ENCODE peak calls at places on chromosomes 2 and 18, in eight cellular contexts. S is fibroblast of pulmonary artery, J is testis, W is cardiac muscle cell, C is breast epithelium, Q is left ventricle myocardium inferior, M is neural progenitor cell, V is lung. D is an unnamed sample.

GRCh38 chr2:28506112-28506511 is 10.3 kb downstream of the PLB1 start:
- DNase-seq in S (no peak), J (no peak), W (no peak), C (no peak), Q (no peak), M (no peak), V (no peak), D (no peak)

GRCh38 chr2:2243666-2244065 is 87.4 kb downstream of the MYT1L start:
- DNase-seq in S (no peak), J (no peak), W (no peak), C (no peak), Q (no peak), M (no peak), V (no peak), D (no peak)

GRCh38 chr2:108853421-108853820 is 66.8 kb downstream of the CCDC138 start:
- DNase-seq in S (peak), J (no peak), W (no peak), C (no peak), Q (no peak), M (no peak), V (no peak), D (no peak)

GRCh38 chr18:10487161-10487560 is 32.7 kb downstream of the APCDD1 start:
- DNase-seq in S (no peak), J (no peak), W (no peak), C (no peak), Q (no peak), M (no peak), V (no peak), D (no peak)

GRCh38 chr2:241161646-241162281 is 11.5 kb downstream of the PPP1R7 start:
- DNase-seq in S (peak), J (peak), W (no peak), C (no peak), Q (peak), M (no peak), V (peak), D (no peak)

GRCh38 chr18:77634495-77634894 is 384.8 kb downstream of the GALR1 start:
- DNase-seq in S (no peak), J (no peak), W (no peak), C (no peak), Q (no peak), M (peak), V (no peak), D (no peak)

GRCh38 chr2:191030521-191031154 is 16.7 kb upstream of the STAT1 start:
- DNase-seq in S (peak), J (peak), W (peak), C (no peak), Q (no peak), M (peak), V (no peak), D (peak)

GRCh38 chr2:35293261-35293660 is 1062.3 kb upstream of the CRIM1 start:
- DNase-seq in S (no peak), J (no peak), W (no peak), C (no peak), Q (no peak), M (peak), V (no peak), D (no peak)

GRCh38 chr2:60498176-60499081 is 55.0 kb downstream of the BCL11A start:
- DNase-seq in S (no peak), J (no peak), W (no peak), C (no peak), Q (no peak), M (no peak), V (no peak), D (no peak)

GRCh38 chr2:203745267-203745666 is 38.8 kb downstream of the CD28 start:
- DNase-seq in S (no peak), J (no peak), W (no peak), C (no peak), Q (no peak), M (no peak), V (no peak), D (no peak)

GRCh38 chr18:63878343-63878742 is 9.2 kb upstream of the SERPINB2 start:
- DNase-seq in S (peak), J (no peak), W (no peak), C (no peak), Q (no peak), M (no peak), V (no peak), D (no peak)

GRCh38 chr2:210315015-210315807 is at the start of gene MYL1:
- DNase-seq in S (no peak), J (no peak), W (no peak), C (no peak), Q (no peak), M (no peak), V (no peak), D (no peak)

GRCh38 chr18:6757966-6758365 is 28.4 kb downstream of the ARHGAP28 start:
- DNase-seq in S (no peak), J (no peak), W (no peak), C (no peak), Q (no peak), M (no peak), V (no peak), D (no peak)

GRCh38 chr2:222399038-222399783 is 25.1 kb upstream of the SGPP2 start:
- DNase-seq in S (no peak), J (no peak), W (peak), C (no peak), Q (no peak), M (no peak), V (no peak), D (no peak)

GRCh38 chr2:84711651-84712050 is 169.2 kb downstream of the TRABD2A start:
- DNase-seq in S (no peak), J (no peak), W (no peak), C (no peak), Q (no peak), M (no peak), V (no peak), D (no peak)

GRCh38 chr2:197358927-197359326 is 48.3 kb upstream of the ANKRD44 start:
- DNase-seq in S (no peak), J (no peak), W (no peak), C (no peak), Q (no peak), M (no peak), V (no peak), D (no peak)

GRCh38 chr2:181891966-181892794 is 650 bp downstream of the ITPRID2 start:
- DNase-seq in S (peak), J (peak), W (peak), C (peak), Q (peak), M (peak), V (peak), D (peak)

GRCh38 chr2:240925191-240925575 is 19.0 kb downstream of the CROCC2 start:
- DNase-seq in S (no peak), J (peak), W (no peak), C (peak), Q (peak), M (no peak), V (no peak), D (no peak)

GRCh38 chr2:41180392-41180791 is 728.5 kb upstream of the SLC8A1 start:
- DNase-seq in S (no peak), J (no peak), W (no peak), C (no peak), Q (no peak), M (no peak), V (no peak), D (no peak)

GRCh38 chr18:79586436-79587297 is 92.9 kb upstream of the CTDP1 start:
- DNase-seq in S (no peak), J (no peak), W (no peak), C (peak), Q (peak), M (no peak), V (no peak), D (no peak)

GRCh38 chr18:24915547-24915946 is 436.4 kb downstream of the ZNF521 start:
- DNase-seq in S (peak), J (no peak), W (no peak), C (no peak), Q (no peak), M (no peak), V (no peak), D (no peak)

GRCh38 chr18:61637319-61637718 is 255.5 kb downstream of the RNF152 start:
- DNase-seq in S (no peak), J (no peak), W (peak), C (no peak), Q (no peak), M (peak), V (no peak), D (no peak)

DNA sequence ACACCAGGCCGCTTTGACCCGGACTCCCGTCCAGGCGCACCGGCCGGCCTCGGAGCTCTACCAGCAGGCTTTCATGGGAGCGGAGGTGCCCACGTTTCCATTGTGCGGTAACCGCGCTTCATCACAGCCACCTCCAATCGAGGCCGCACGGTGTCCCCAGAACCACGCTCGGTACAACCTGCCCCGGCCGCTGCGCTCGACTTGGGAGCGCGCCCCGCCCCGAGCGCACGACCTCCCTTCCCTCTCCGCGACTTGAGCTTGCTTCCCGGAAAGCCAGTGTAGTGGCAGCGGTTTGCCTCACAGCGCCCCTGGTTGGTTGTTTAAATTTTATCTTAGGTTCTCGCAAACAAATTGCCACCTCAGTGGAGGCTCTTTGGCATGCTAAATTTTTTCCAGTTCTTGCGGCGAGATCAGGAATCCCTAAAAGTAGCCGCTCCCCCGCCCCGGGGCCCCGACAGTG is 329 bp upstream of the CYP1B1 start:
- DNase-seq in S (peak), J (peak), W (peak), C (peak), Q (peak), M (peak), V (peak), D (no peak)
- H3K4me3 ChIP-seq in S (peak), J (peak), W (peak), C (peak), Q (peak), M (peak), V (peak), D (no peak)

GRCh38 chr18:58943896-58944295 is 79.2 kb downstream of the ZNF532 start:
- DNase-seq in S (no peak), J (no peak), W (no peak), C (no peak), Q (no peak), M (no peak), V (no peak), D (no peak)

GRCh38 chr18:58937913-58938312 is 73.2 kb downstream of the ZNF532 start:
- DNase-seq in S (peak), J (no peak), W (no peak), C (no peak), Q (no peak), M (no peak), V (no peak), D (no peak)

GRCh38 chr18:58941426-58942099 is 76.9 kb downstream of the ZNF532 start:
- DNase-seq in S (no peak), J (no peak), W (no peak), C (no peak), Q (no peak), M (no peak), V (no peak), D (no peak)

GRCh38 chr18:58947136-58947732 is 82.6 kb downstream of the ZNF532 start:
- DNase-seq in S (no peak), J (no peak), W (no peak), C (no peak), Q (no peak), M (no peak), V (no peak), D (no peak)

GRCh38 chr18:58942486-58942885 is 77.8 kb downstream of the ZNF532 start:
- DNase-seq in S (no peak), J (no peak), W (no peak), C (no peak), Q (no peak), M (no peak), V (no peak), D (peak)
- H3K4me3 ChIP-seq in S (no peak), J (no peak), W (no peak), C (no peak), Q (no peak), M (no peak), V (no peak), D (no peak)

GRCh38 chr2:23940262-23940975 is at the start of gene UBXN2A:
- DNase-seq in S (peak), J (peak), W (peak), C (peak), Q (peak), M (peak), V (peak), D (no peak)

GRCh38 chr2:23939054-23939436 is 1.2 kb upstream of the UBXN2A start:
- DNase-seq in S (peak), J (no peak), W (no peak), C (no peak), Q (no peak), M (no peak), V (no peak), D (no peak)

GRCh38 chr2:23943666-23944065 is 3.4 kb downstream of the UBXN2A start:
- DNase-seq in S (no peak), J (no peak), W (no peak), C (no peak), Q (no peak), M (no peak), V (no peak), D (no peak)

GRCh38 chr2:23940976-23941605 is 828 bp downstream of the UBXN2A start:
- DNase-seq in S (peak), J (no peak), W (no peak), C (no peak), Q (no peak), M (no peak), V (no peak), D (no peak)

DNA sequence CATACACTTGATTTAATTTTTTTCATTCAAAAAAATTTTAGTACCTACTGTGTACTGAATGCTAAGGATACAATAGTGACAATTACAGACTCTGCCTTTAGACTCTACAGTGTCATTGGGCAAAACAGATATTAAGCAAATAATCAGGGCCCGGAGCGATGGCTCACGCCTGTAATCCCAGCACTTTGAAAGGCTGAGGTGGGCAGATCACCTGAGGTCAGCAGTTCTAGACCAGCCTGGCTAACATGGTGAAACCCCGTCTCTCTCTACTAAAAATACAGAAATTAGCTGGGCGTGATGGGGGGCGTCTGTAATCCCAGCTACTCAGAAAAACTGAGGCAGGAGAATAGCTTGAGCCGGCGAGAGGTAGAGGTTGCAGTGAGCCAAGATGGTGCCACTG is 1.4 kb downstream of the UBXN2A start:
- DNase-seq in S (no peak), J (no peak), W (no peak), C (no peak), Q (no peak), M (no peak), V (no peak), D (no peak)
- H3K4me3 ChIP-seq in S (peak), J (no peak), W (peak), C (peak), Q (peak), M (peak), V (no peak), D (peak)

GRCh38 chr2:70305531-70305930 is 3.7 kb upstream of the FAM136A start:
- DNase-seq in S (no peak), J (no peak), W (no peak), C (no peak), Q (no peak), M (no peak), V (no peak), D (no peak)

GRCh38 chr2:70304501-70304900 is 2.6 kb upstream of the FAM136A start:
- DNase-seq in S (no peak), J (no peak), W (no peak), C (no peak), Q (no peak), M (no peak), V (no peak), D (no peak)

GRCh38 chr2:70303186-70303585 is 1.3 kb upstream of the FAM136A start:
- DNase-seq in S (no peak), J (no peak), W (no peak), C (no peak), Q (no peak), M (no peak), V (no peak), D (no peak)

GRCh38 chr2:70301344-70302194 is at the start of gene FAM136A:
- DNase-seq in S (peak), J (peak), W (peak), C (peak), Q (peak), M (peak), V (peak), D (peak)

GRCh38 chr2:70300771-70301343 is 1.0 kb downstream of the FAM136A start:
- DNase-seq in S (no peak), J (no peak), W (no peak), C (no peak), Q (no peak), M (no peak), V (no peak), D (no peak)
- H3K4me3 ChIP-seq in S (peak), J (peak), W (peak), C (peak), Q (peak), M (peak), V (peak), D (peak)

GRCh38 chr2:152031747-152032146 is 67.1 kb downstream of the CACNB4 start:
- DNase-seq in S (no peak), J (no peak), W (no peak), C (no peak), Q (no peak), M (no peak), V (no peak), D (no peak)

GRCh38 chr2:152028182-152028862 is 70.5 kb downstream of the CACNB4 start:
- DNase-seq in S (peak), J (no peak), W (no peak), C (no peak), Q (no peak), M (no peak), V (no peak), D (no peak)

GRCh38 chr2:152025678-152026287 is 73.1 kb downstream of the CACNB4 start:
- DNase-seq in S (peak), J (peak), W (peak), C (peak), Q (peak), M (peak), V (peak), D (peak)
- H3K4me3 ChIP-seq in S (peak), J (no peak), W (peak), C (peak), Q (peak), M (peak), V (no peak), D (peak)

DNA sequence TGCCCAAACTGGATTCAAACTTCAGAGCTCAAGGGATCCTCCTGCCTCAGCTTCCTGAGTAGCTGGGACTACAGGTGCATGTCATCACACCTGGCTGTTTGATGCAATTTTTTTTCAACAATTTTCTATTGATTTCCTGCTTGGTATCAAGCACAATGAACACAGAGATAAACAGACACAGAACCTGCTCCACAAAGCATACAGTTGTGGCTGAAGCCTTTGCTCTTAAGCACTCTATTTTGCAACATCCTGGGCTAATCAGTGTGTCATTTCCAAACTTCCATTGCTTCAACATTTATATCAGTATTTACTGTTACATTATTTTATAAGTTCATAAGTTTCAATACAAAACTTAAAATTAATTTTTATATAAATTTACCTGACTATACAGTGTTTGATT is 79.4 kb downstream of the NEB start:
- DNase-seq in S (no peak), J (no peak), W (no peak), C (no peak), Q (no peak), M (no peak), V (no peak), D (no peak)
- H3K4me3 ChIP-seq in S (no peak), J (no peak), W (no peak), C (no peak), Q (no peak), M (no peak), V (no peak), D (no peak)